ENCODE peak calls at places on chromosomes 16 and 17, in five cellular contexts. One of them, this sample, is unnamed.

GRCh38 chr16:30416624-30417298 is 9.4 kb downstream of the ZNF771 start:
- DNase-seq in K562: no peak
- DNase-seq in GM12878: no peak
- DNase-seq in H1: no peak
- DNase-seq in HepG2: no peak
- DNase-seq in this sample: no peak

GRCh38 chr16:88759245-88759975 is 25.6 kb downstream of the PIEZO1 start:
- DNase-seq in K562: peak; percentile 32
- DNase-seq in GM12878: no peak
- DNase-seq in H1: no peak
- DNase-seq in HepG2: peak; percentile 98
- DNase-seq in this sample: no peak

GRCh38 chr17:58232707-58233156 is 5.7 kb upstream of the LPO start:
- DNase-seq in K562: peak; percentile 57
- DNase-seq in GM12878: peak; percentile 87
- DNase-seq in H1: no peak
- DNase-seq in HepG2: no peak
- DNase-seq in this sample: no peak

GRCh38 chr17:44522883-44523671 is 19.9 kb upstream of the GPATCH8 start:
- DNase-seq in K562: peak; percentile 64
- DNase-seq in GM12878: peak; percentile 46
- DNase-seq in H1: no peak
- DNase-seq in HepG2: peak; percentile 82
- DNase-seq in this sample: peak; percentile 69

GRCh38 chr17:77566151-77566550 is 392.4 kb upstream of the TNRC6C start:
- DNase-seq in K562: no peak
- DNase-seq in GM12878: no peak
- DNase-seq in H1: no peak
- DNase-seq in HepG2: no peak
- DNase-seq in this sample: no peak

GRCh38 chr16:2584742-2585650 is 47.2 kb downstream of the PDPK1 start:
- DNase-seq in K562: no peak
- DNase-seq in GM12878: no peak
- DNase-seq in H1: no peak
- DNase-seq in HepG2: no peak
- DNase-seq in this sample: no peak

GRCh38 chr17:58595194-58595792 is 80.9 kb upstream of the MTMR4 start:
- DNase-seq in K562: no peak
- DNase-seq in GM12878: no peak
- DNase-seq in H1: no peak
- DNase-seq in HepG2: no peak
- DNase-seq in this sample: peak; percentile 36

GRCh38 chr16:88914750-88915368 is 48.4 kb upstream of the PABPN1L start:
- DNase-seq in K562: no peak
- DNase-seq in GM12878: no peak
- DNase-seq in H1: no peak
- DNase-seq in HepG2: no peak
- DNase-seq in this sample: no peak

GRCh38 chr16:79185681-79186080 is 414.9 kb downstream of the MAF start:
- DNase-seq in K562: no peak
- DNase-seq in GM12878: no peak
- DNase-seq in H1: no peak
- DNase-seq in HepG2: no peak
- DNase-seq in this sample: no peak

GRCh38 chr17:13643196-13643595 is 41.5 kb upstream of the HS3ST3A1 start:
- DNase-seq in K562: no peak
- DNase-seq in GM12878: no peak
- DNase-seq in H1: no peak
- DNase-seq in HepG2: no peak
- DNase-seq in this sample: no peak

GRCh38 chr17:77332981-77333685 is 192.4 kb downstream of the SEC14L1 start:
- DNase-seq in K562: peak; percentile 38
- DNase-seq in GM12878: no peak
- DNase-seq in H1: no peak
- DNase-seq in HepG2: no peak
- DNase-seq in this sample: no peak

GRCh38 chr16:84848991-84849634 is 29.3 kb downstream of the CRISPLD2 start:
- DNase-seq in K562: no peak
- DNase-seq in GM12878: no peak
- DNase-seq in H1: no peak
- DNase-seq in HepG2: no peak
- DNase-seq in this sample: no peak

GRCh38 chr16:71895679-71896385 is 501 bp downstream of the IST1 start:
- DNase-seq in K562: peak; percentile 76
- DNase-seq in GM12878: no peak
- DNase-seq in H1: no peak
- DNase-seq in HepG2: no peak
- DNase-seq in this sample: no peak

GRCh38 chr16:1152123-1152638 is 725 bp upstream of the CACNA1H start:
- DNase-seq in K562: no peak
- DNase-seq in GM12878: no peak
- DNase-seq in H1: no peak
- DNase-seq in HepG2: no peak
- DNase-seq in this sample: no peak

GRCh38 chr17:57668332-57668731 is 76.8 kb downstream of the CCDC182 start:
- DNase-seq in K562: no peak
- DNase-seq in GM12878: no peak
- DNase-seq in H1: no peak
- DNase-seq in HepG2: no peak
- DNase-seq in this sample: no peak

GRCh38 chr17:8126306-8127066 is 2.6 kb upstream of the HES7 start:
- DNase-seq in K562: peak; percentile 71
- DNase-seq in GM12878: no peak
- DNase-seq in H1: no peak
- DNase-seq in HepG2: no peak
- DNase-seq in this sample: no peak

GRCh38 chr17:31580331-31581021 is 189.0 kb downstream of the RAB11FIP4 start:
- DNase-seq in K562: no peak
- DNase-seq in GM12878: no peak
- DNase-seq in H1: no peak
- DNase-seq in HepG2: no peak
- DNase-seq in this sample: no peak

GRCh38 chr17:73462830-73463229 is 151.0 kb upstream of the CDC42EP4 start:
- DNase-seq in K562: no peak
- DNase-seq in GM12878: no peak
- DNase-seq in H1: no peak
- DNase-seq in HepG2: no peak
- DNase-seq in this sample: no peak

GRCh38 chr17:82328994-82329507 is 4.5 kb downstream of the SECTM1 start:
- DNase-seq in K562: no peak
- DNase-seq in GM12878: no peak
- DNase-seq in H1: no peak
- DNase-seq in HepG2: no peak
- DNase-seq in this sample: no peak

GRCh38 chr17:4599505-4600281 is 15.4 kb downstream of the SMTNL2 start:
- DNase-seq in K562: peak; percentile 27
- DNase-seq in GM12878: no peak
- DNase-seq in H1: peak; percentile 70
- DNase-seq in HepG2: peak; percentile 47
- DNase-seq in this sample: no peak

GRCh38 chr16:11461595-11461990 is 116.3 kb downstream of the RMI2 start:
- DNase-seq in K562: no peak
- DNase-seq in GM12878: no peak
- DNase-seq in H1: no peak
- DNase-seq in HepG2: no peak
- DNase-seq in this sample: no peak

GRCh38 chr16:87274808-87275207 is 42.4 kb downstream of the C16orf95 start:
- DNase-seq in K562: no peak
- DNase-seq in GM12878: no peak
- DNase-seq in H1: no peak
- DNase-seq in HepG2: no peak
- DNase-seq in this sample: no peak

GRCh38 chr17:17990282-17990681 is 17.6 kb downstream of the DRC3 start:
- DNase-seq in K562: no peak
- DNase-seq in GM12878: no peak
- DNase-seq in H1: no peak
- DNase-seq in HepG2: no peak
- DNase-seq in this sample: no peak

GRCh38 chr16:492211-492875 is 35.2 kb upstream of the CAPN15 start:
- DNase-seq in K562: no peak
- DNase-seq in GM12878: no peak
- DNase-seq in H1: no peak
- DNase-seq in HepG2: no peak
- DNase-seq in this sample: no peak

GRCh38 chr16:10242076-10242475 is 59.8 kb upstream of the GRIN2A start:
- DNase-seq in K562: no peak
- DNase-seq in GM12878: no peak
- DNase-seq in H1: no peak
- DNase-seq in HepG2: no peak
- DNase-seq in this sample: no peak
- TF ChIP-seq ATF3 in K562: no peak
- TF ChIP-seq ATF3 in GM12878: no peak
- TF ChIP-seq ATF3 in H1: no peak
- TF ChIP-seq ATF3 in HepG2: no peak
- TF ChIP-seq ATF3 in this sample: no peak

GRCh38 chr16:14423344-14423743 is 206.7 kb downstream of the PARN start:
- DNase-seq in K562: no peak
- DNase-seq in GM12878: no peak
- DNase-seq in H1: no peak
- DNase-seq in HepG2: no peak
- DNase-seq in this sample: no peak

GRCh38 chr16:14424595-14424994 is 205.5 kb downstream of the PARN start:
- DNase-seq in K562: no peak
- DNase-seq in GM12878: no peak
- DNase-seq in H1: no peak
- DNase-seq in HepG2: no peak
- DNase-seq in this sample: no peak

GRCh38 chr16:14418795-14419225 is 211.2 kb downstream of the PARN start:
- DNase-seq in K562: no peak
- DNase-seq in GM12878: no peak
- DNase-seq in H1: no peak
- DNase-seq in HepG2: no peak
- DNase-seq in this sample: no peak

GRCh38 chr16:14419817-14420216 is 210.2 kb downstream of the PARN start:
- DNase-seq in K562: no peak
- DNase-seq in GM12878: no peak
- DNase-seq in H1: no peak
- DNase-seq in HepG2: no peak
- DNase-seq in this sample: no peak

DNA sequence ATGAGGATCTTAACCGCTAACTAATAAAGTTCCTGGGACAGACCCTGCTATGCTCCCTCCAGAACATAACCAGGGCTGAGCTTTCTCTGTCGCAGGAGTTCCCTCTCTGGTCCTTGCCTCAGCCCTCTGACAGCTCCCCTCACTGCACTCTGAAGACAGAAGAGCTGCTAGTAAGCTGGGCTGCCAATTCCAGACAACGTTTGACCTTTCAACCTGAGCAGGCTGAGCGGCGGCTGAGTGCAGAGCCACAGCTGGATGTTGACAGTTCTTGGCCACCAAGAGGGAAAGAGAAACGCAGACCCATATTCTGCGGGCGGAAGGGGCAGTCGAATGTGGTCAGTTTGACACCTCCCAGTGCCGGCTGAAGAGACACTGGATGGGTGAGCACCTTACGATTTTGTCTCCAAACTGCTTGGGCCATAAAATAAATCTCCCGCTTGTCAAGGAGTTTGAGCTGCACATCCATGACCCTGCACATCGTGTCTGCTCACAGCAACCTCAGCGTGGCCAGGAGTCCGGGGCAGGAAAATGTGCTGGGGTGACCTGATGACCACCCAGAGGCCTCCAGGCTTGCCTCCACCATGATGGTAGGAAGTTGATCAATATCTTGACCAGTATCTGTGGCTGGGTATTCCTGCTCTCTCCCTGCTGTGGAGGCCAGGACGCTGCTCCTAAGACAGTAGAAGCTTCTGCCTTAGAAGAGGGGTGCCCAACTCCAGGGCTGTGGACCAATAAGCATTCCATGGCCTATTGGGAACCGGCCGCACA is 209.2 kb downstream of the PARN start:
- DNase-seq in K562: no peak
- DNase-seq in GM12878: no peak
- DNase-seq in H1: no peak
- DNase-seq in HepG2: peak; percentile 76
- DNase-seq in this sample: no peak
- TF ChIP-seq CEBPB in K562: no peak
- TF ChIP-seq CEBPB in GM12878: no peak
- TF ChIP-seq CEBPB in H1: no peak
- TF ChIP-seq CEBPB in HepG2: no peak
- TF ChIP-seq CEBPB in this sample: no peak

GRCh38 chr17:62674363-62674739 is 46.9 kb downstream of the MRC2 start:
- DNase-seq in K562: peak; percentile 36
- DNase-seq in GM12878: no peak
- DNase-seq in H1: no peak
- DNase-seq in HepG2: no peak
- DNase-seq in this sample: no peak

GRCh38 chr17:62674841-62675240 is 47.4 kb downstream of the MRC2 start:
- DNase-seq in K562: no peak
- DNase-seq in GM12878: no peak
- DNase-seq in H1: no peak
- DNase-seq in HepG2: no peak
- DNase-seq in this sample: no peak

GRCh38 chr17:62676231-62676943 is 48.9 kb downstream of the MRC2 start:
- DNase-seq in K562: no peak
- DNase-seq in GM12878: no peak
- DNase-seq in H1: no peak
- DNase-seq in HepG2: no peak
- DNase-seq in this sample: no peak

GRCh38 chr17:62675701-62676100 is 48.2 kb downstream of the MRC2 start:
- DNase-seq in K562: no peak
- DNase-seq in GM12878: no peak
- DNase-seq in H1: no peak
- DNase-seq in HepG2: no peak
- DNase-seq in this sample: no peak

GRCh38 chr17:62675260-62675659 is 47.8 kb downstream of the MRC2 start:
- DNase-seq in K562: no peak
- DNase-seq in GM12878: no peak
- DNase-seq in H1: no peak
- DNase-seq in HepG2: no peak
- DNase-seq in this sample: no peak
- TF ChIP-seq RAD21 in K562: no peak
- TF ChIP-seq RAD21 in GM12878: no peak
- TF ChIP-seq RAD21 in H1: no peak
- TF ChIP-seq RAD21 in HepG2: no peak
- TF ChIP-seq RAD21 in this sample: no peak

DNA sequence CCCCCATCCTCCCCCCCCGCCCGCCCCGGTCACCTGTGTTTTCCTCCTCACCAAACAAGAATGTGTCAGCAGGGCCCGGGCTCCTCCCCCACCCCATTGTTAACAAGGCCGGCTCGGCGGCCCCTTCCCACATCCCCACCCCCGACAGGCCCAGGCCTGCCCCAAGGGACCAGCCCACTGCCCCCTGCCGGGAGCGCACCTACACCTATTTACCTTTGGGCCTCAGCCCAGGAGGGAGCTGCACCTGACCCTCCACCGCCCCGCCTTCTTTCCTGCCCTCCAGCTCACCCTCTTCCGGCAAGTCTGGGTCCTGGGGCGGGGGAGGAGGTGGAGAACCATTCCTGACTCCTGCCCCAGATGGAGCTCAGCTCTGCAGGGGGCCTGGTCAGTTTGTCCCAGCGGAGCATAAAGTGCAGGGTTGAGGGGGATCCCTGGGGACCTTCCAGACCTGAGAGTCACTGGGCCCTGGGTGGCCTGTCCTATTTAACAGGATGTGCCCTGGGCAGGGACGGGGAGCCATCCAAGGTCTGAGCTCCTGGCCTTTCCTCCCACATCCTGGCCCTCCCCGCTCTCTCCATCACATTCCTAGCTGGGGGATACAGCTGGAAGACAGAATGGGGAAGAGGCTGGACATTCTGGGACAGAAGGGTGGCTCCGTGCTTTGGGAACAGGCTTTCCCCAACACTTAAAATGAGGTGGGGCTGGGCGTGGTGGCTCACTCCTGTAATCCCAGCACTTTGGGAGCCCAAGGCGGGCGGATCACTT is 8.3 kb downstream of the FOXJ1 start:
- DNase-seq in K562: no peak
- DNase-seq in GM12878: no peak
- DNase-seq in H1: peak; percentile 89
- DNase-seq in HepG2: peak; percentile 79
- DNase-seq in this sample: peak; percentile 40
- TF ChIP-seq ATF3 in K562: no peak
- TF ChIP-seq ATF3 in GM12878: no peak
- TF ChIP-seq ATF3 in H1: no peak
- TF ChIP-seq ATF3 in HepG2: no peak
- TF ChIP-seq ATF3 in this sample: no peak